ENCODE peak calls at places on chromosomes 4 and X, in six cellular contexts. B is uterus, U is stomach, V is aorta, A is cardiac muscle cell, H is GM23248. Y is an unnamed sample.

GRCh38 chrX:105837227-105837626 is 14.9 kb downstream of the NRK start:
- DNase-seq in V (peak), B (peak), H (no peak), U (no peak), A (peak), Y (peak)

GRCh38 chr4:6372649-6373525 is 99.5 kb downstream of the PPP2R2C start:
- DNase-seq in V (no peak), A (peak), B (no peak), H (peak), U (no peak), Y (no peak)

GRCh38 chrX:100979881-100980607 is 10.5 kb downstream of the ARL13A start:
- DNase-seq in V (no peak), H (peak), U (no peak), A (no peak), B (no peak), Y (no peak)

GRCh38 chrX:67922950-67923349 is 379.1 kb downstream of the AR start:
- DNase-seq in H (no peak), A (no peak), U (no peak), B (no peak), V (no peak), Y (no peak)

GRCh38 chr4:11505225-11505971 is 76.7 kb upstream of the HS3ST1 start:
- DNase-seq in U (peak), B (no peak), V (no peak), H (no peak), A (no peak), Y (no peak)

GRCh38 chr4:40199999-40200880 is 3.4 kb downstream of the RHOH start:
- DNase-seq in A (no peak), H (no peak), U (peak), V (no peak), B (no peak), Y (no peak)

GRCh38 chr4:140372607-140373327 is 679 bp upstream of the SCOC start:
- DNase-seq in U (no peak), A (peak), V (no peak), H (peak), B (no peak), Y (no peak)

GRCh38 chr4:72531768-72532290 is 37.2 kb downstream of the ADAMTS3 start:
- DNase-seq in A (no peak), B (no peak), V (no peak), H (no peak), U (no peak), Y (no peak)

GRCh38 chr4:168275836-168276235 is 42.7 kb downstream of the DDX60 start:
- DNase-seq in B (no peak), H (no peak), V (no peak), A (no peak), U (no peak), Y (no peak)

GRCh38 chr4:100836929-100837328 is 319.1 kb upstream of the EMCN start:
- DNase-seq in U (no peak), B (no peak), H (no peak), A (no peak), V (no peak), Y (no peak)

GRCh38 chrX:29824176-29824906 is 391.0 kb upstream of the MAGEB2 start:
- DNase-seq in B (no peak), A (no peak), H (no peak), V (no peak), U (no peak), Y (no peak)

GRCh38 chrX:108072746-108073145 is 18.6 kb downstream of the PSMD10 start:
- DNase-seq in H (peak), A (no peak), B (no peak), U (no peak), V (no peak), Y (no peak)

GRCh38 chr4:111793686-111794085 is 351.6 kb upstream of the FAM241A start:
- DNase-seq in B (no peak), A (no peak), H (no peak), V (no peak), U (no peak), Y (no peak)

GRCh38 chr4:46656071-46656470 is 253.0 kb downstream of the COX7B2 start:
- DNase-seq in A (no peak), B (no peak), H (no peak), V (no peak), U (no peak), Y (no peak)

GRCh38 chrX:118219866-118220265 is 103.3 kb upstream of the KLHL13 start:
- DNase-seq in A (no peak), B (no peak), U (no peak), H (no peak), V (no peak), Y (no peak)

GRCh38 chr4:170052919-170053318 is 26.7 kb upstream of the MFAP3L start:
- DNase-seq in A (no peak), B (no peak), H (no peak), V (no peak), U (no peak), Y (no peak)

GRCh38 chr4:173088144-173088543 is 80.5 kb upstream of the GALNT7 start:
- DNase-seq in H (no peak), B (no peak), V (no peak), U (no peak), A (no peak), Y (no peak)

GRCh38 chrX:22124098-22124497 is 92.0 kb downstream of the PHEX start:
- DNase-seq in H (peak), B (no peak), V (no peak), U (no peak), A (no peak), Y (no peak)

GRCh38 chrX:153981771-153982533 is 9.4 kb downstream of the TMEM187 start:
- DNase-seq in V (peak), A (no peak), B (peak), U (no peak), H (no peak), Y (peak)

GRCh38 chrX:136048446-136048845 is 63.2 kb downstream of the SLC9A6 start:
- DNase-seq in V (no peak), U (no peak), A (no peak), B (no peak), H (peak), Y (no peak)

GRCh38 chrX:22674947-22675346 is 324.8 kb upstream of the DDX53 start:
- DNase-seq in U (no peak), B (no peak), V (no peak), A (no peak), H (no peak), Y (no peak)

GRCh38 chr4:10279261-10279660 is 162.7 kb upstream of the WDR1 start:
- DNase-seq in A (no peak), H (no peak), U (no peak), V (no peak), B (no peak), Y (no peak)

GRCh38 chrX:136823175-136823574 is 42.4 kb upstream of the ARHGEF6 start:
- DNase-seq in H (peak), B (no peak), A (no peak), U (no peak), V (no peak), Y (no peak)

GRCh38 chrX:68571292-68572256 is 72.7 kb downstream of the YIPF6 start:
- DNase-seq in V (no peak), H (peak), U (no peak), B (no peak), A (no peak), Y (no peak)

GRCh38 chr4:911871-912490 is 20.1 kb downstream of the GAK start:
- DNase-seq in H (no peak), B (no peak), A (no peak), V (peak), U (no peak), Y (no peak)

GRCh38 chr4:184273166-184274147 is 55.8 kb upstream of the ENPP6 start:
- DNase-seq in B (no peak), V (no peak), A (no peak), H (no peak), U (no peak), Y (no peak)

GRCh38 chr4:180665994-180666818 is 1577.0 kb upstream of the TENM3 start:
- DNase-seq in B (no peak), U (no peak), H (peak), A (peak), V (no peak), Y (no peak)

GRCh38 chr4:75321484-75321883 is 192.7 kb downstream of the RCHY1 start:
- DNase-seq in B (no peak), U (no peak), V (no peak), H (no peak), A (no peak), Y (no peak)

GRCh38 chr4:148164529-148164928 is 277.7 kb downstream of the NR3C2 start:
- DNase-seq in H (no peak), U (no peak), A (no peak), B (no peak), V (no peak), Y (no peak)

GRCh38 chr4:8516996-8517550 is 63.1 kb upstream of the GPR78 start:
- DNase-seq in V (no peak), U (no peak), H (peak), A (no peak), B (no peak), Y (no peak)

GRCh38 chr4:86452323-86452995 is 92.6 kb upstream of the MAPK10 start:
- DNase-seq in B (peak), V (no peak), A (no peak), H (no peak), U (no peak), Y (peak)
- H3K4me3 ChIP-seq in B (peak), V (peak), A (no peak), H (no peak), U (peak), Y (peak)

DNA sequence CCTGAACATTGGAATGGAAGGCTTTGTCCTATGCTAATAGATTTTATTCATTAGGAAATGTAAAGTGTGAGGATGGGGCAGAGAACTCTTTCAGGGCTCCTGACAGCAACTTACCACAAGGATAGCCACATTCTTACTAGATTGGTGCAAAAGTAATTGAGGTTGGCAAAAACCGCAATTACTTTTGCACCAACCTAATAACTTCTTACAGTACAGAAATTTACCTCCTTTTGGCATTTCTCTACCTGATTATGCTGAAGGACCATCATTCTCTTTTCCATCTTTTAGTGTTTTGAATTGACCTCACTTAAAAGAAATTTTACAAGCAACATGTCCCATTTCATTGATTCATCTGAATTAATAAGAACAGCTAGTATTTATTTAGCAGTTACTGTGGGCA is 109.2 kb upstream of the AP1S2 start:
- DNase-seq in H (no peak), A (no peak), U (no peak), V (no peak), B (no peak), Y (no peak)
- H3K27ac ChIP-seq in H (no peak), A (no peak), U (no peak), V (no peak), B (no peak), Y (no peak)

GRCh38 chr4:2290974-2291704 is 29.2 kb upstream of the MXD4 start:
- DNase-seq in H (no peak), A (no peak), U (peak), V (no peak), B (peak), Y (peak)

GRCh38 chr4:2291705-2292651 is 30.1 kb upstream of the MXD4 start:
- DNase-seq in U (no peak), B (peak), H (no peak), V (peak), A (no peak), Y (peak)

GRCh38 chr4:2289955-2290333 is 28.0 kb upstream of the MXD4 start:
- DNase-seq in U (no peak), H (no peak), A (no peak), B (peak), V (no peak), Y (no peak)

GRCh38 chr4:2289311-2289954 is 27.5 kb upstream of the MXD4 start:
- DNase-seq in U (no peak), H (no peak), V (no peak), B (no peak), A (no peak), Y (peak)

GRCh38 chr4:2290488-2290887 is 28.6 kb upstream of the MXD4 start:
- DNase-seq in B (peak), U (no peak), A (no peak), H (no peak), V (no peak), Y (peak)
- H3K4me3 ChIP-seq in B (no peak), U (no peak), A (no peak), H (no peak), V (no peak), Y (no peak)

DNA sequence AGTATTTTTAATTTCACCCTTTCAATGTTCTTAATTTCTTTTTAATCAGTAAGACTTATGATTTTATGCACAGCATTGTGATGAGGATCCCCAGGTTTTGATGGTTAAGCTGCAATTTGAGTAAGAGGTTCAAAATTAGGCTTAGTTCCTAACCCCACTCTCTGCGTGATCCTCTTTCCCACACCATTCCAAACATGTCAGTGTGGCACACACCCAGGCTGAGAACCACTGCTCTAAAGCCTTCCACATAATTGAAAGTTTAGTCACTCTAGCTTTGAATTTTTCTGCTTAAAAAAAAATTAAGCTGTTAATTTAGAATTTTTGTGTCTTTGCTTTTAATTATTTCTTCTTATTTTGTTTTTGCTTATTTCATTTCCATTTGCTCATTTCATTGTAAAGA is 68.8 kb upstream of the SLC7A11 start:
- DNase-seq in B (no peak), H (peak), A (no peak), U (no peak), V (no peak), Y (no peak)
- H3K27ac ChIP-seq in B (no peak), H (peak), A (no peak), U (no peak), V (no peak), Y (no peak)

DNA sequence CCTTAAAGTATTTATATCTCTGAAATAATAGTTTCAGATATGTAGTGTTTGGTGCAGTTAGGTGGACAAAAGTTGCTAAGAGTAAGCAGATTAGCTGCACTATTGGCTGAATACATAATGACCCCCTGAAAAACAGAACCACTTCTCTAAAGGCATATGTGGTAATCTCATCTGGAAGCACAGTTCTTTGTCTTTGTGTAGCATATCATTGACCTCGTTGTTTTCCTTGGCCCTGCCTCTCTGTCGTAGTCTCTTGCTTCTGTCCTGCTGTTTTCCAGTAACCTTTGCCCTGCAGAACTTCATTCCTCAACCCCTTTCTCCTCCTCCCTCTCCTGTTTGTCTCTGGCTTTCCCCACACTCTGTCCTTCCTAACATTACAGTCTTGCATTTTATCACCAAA is 41.4 kb downstream of the JADE3 start:
- DNase-seq in B (no peak), V (no peak), U (no peak), H (no peak), A (no peak), Y (no peak)
- H3K4me3 ChIP-seq in B (no peak), V (no peak), U (no peak), H (no peak), A (no peak), Y (no peak)

GRCh38 chrX:48475295-48475694 is 704 bp upstream of the FTSJ1 start:
- DNase-seq in U (no peak), A (no peak), B (no peak), V (no peak), H (no peak), Y (no peak)

GRCh38 chrX:48474581-48474980 is 1.4 kb upstream of the FTSJ1 start:
- DNase-seq in V (no peak), B (no peak), U (no peak), H (no peak), A (no peak), Y (no peak)

GRCh38 chrX:48476919-48477318 is 920 bp downstream of the FTSJ1 start:
- DNase-seq in U (no peak), A (no peak), V (no peak), B (no peak), H (no peak), Y (no peak)

GRCh38 chrX:48474127-48474526 is 1.9 kb upstream of the FTSJ1 start:
- DNase-seq in U (no peak), B (no peak), V (no peak), A (no peak), H (peak), Y (no peak)

GRCh38 chrX:48475774-48476577 is at the start of gene FTSJ1:
- DNase-seq in A (peak), V (peak), H (peak), U (peak), B (peak), Y (peak)
- H3K27ac ChIP-seq in A (peak), V (no peak), H (peak), U (peak), B (peak), Y (peak)

GRCh38 chr4:110335399-110335798 is 137.0 kb upstream of the ELOVL6 start:
- DNase-seq in V (no peak), H (no peak), U (no peak), A (no peak), B (no peak), Y (no peak)
- H3K4me3 ChIP-seq in V (no peak), H (no peak), U (no peak), A (no peak), B (no peak), Y (no peak)

GRCh38 chr4:25986807-25987206 is 72.8 kb downstream of the SMIM20 start:
- DNase-seq in V (no peak), A (no peak), H (no peak), B (no peak), U (no peak), Y (no peak)
- H3K27ac ChIP-seq in V (no peak), A (no peak), H (no peak), B (no peak), U (no peak), Y (no peak)

GRCh38 chr4:1933700-1934099 is 62.5 kb downstream of the NSD2 start:
- DNase-seq in B (no peak), A (no peak), U (no peak), H (no peak), V (no peak), Y (no peak)
- H3K4me3 ChIP-seq in B (no peak), A (no peak), U (no peak), H (no peak), V (no peak), Y (no peak)

DNA sequence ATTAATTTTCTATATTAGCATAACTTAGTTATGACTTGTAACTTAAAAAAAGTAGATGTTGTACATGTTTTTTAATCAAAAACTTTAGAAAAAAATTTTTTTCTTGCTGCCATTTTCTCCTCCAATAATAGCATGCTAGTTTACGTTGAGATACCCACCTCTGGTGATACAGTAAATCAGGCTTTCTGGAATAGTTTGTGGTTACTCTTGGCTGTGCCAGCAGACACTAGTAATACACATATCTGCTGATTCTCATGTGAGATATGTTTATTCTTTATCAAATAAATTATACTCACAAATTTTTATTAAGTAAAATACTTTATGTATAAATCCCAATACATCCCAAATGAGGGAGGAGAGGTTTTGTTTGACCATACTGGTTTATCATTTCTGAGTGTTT is 117.3 kb downstream of the KLHL8 start:
- DNase-seq in V (no peak), H (no peak), B (no peak), U (no peak), A (no peak), Y (no peak)
- H3K27ac ChIP-seq in V (peak), H (peak), B (peak), U (peak), A (no peak), Y (no peak)

Y was measured in right cardiac atrium.